ENCODE peak calls at places on chromosomes 11 and 22, in six cellular contexts. A is tibial artery, G is heart left ventricle, E is body of pancreas, O is neural progenitor cell, Z is upper lobe of right lung. H is an unnamed sample.

GRCh38 chr11:132983289-132983688 is 549.0 kb downstream of the OPCML start:
- DNase-seq in A (no peak), G (no peak), E (no peak), O (no peak), Z (no peak), H (no peak)

GRCh38 chr11:57785072-57785471 is 23.5 kb downstream of the CTNND1 start:
- DNase-seq in A (no peak), G (no peak), E (no peak), O (no peak), Z (no peak), H (no peak)

GRCh38 chr11:36374726-36375125 is 78.6 kb downstream of the PRR5L start:
- DNase-seq in A (no peak), G (no peak), E (no peak), O (peak; percentile 70), Z (no peak), H (no peak)

GRCh38 chr11:117839234-117839882 is 14.8 kb upstream of the FXYD2 start:
- DNase-seq in A (no peak), G (peak; percentile 4), E (no peak), O (no peak), Z (peak; percentile 39), H (no peak)

GRCh38 chr11:11016123-11016522 is 158.3 kb upstream of the ZBED5 start:
- DNase-seq in A (no peak), G (no peak), E (no peak), O (no peak), Z (no peak), H (no peak)

GRCh38 chr11:77879218-77879617 is 58.3 kb downstream of the AAMDC start:
- DNase-seq in A (no peak), G (peak; percentile 63), E (peak; percentile 38), O (no peak), Z (no peak), H (no peak)

GRCh38 chr22:50621948-50622722 is 5.8 kb downstream of the ARSA start:
- DNase-seq in A (no peak), G (no peak), E (peak; percentile 63), O (peak; percentile 63), Z (peak; percentile 62), H (no peak)

GRCh38 chr11:60059052-60059451 is 2.6 kb downstream of the MS4A3 start:
- DNase-seq in A (no peak), G (no peak), E (no peak), O (no peak), Z (no peak), H (no peak)

GRCh38 chr11:122167100-122167499 is 51.1 kb upstream of the BLID start:
- DNase-seq in A (no peak), G (no peak), E (no peak), O (no peak), Z (no peak), H (no peak)

GRCh38 chr11:108616549-108616948 is 23.0 kb upstream of the EXPH5 start:
- DNase-seq in A (no peak), G (no peak), E (no peak), O (no peak), Z (no peak), H (no peak)

GRCh38 chr11:122656073-122656630 is 630 bp downstream of the UBASH3B start:
- DNase-seq in A (peak; percentile 69), G (peak; percentile 49), E (peak; percentile 55), O (peak; percentile 82), Z (peak; percentile 82), H (no peak)

GRCh38 chr11:109972181-109972715 is 120.9 kb upstream of the ZC3H12C start:
- DNase-seq in A (no peak), G (no peak), E (no peak), O (no peak), Z (no peak), H (no peak)

GRCh38 chr11:77141475-77141874 is 13.4 kb downstream of the MYO7A start:
- DNase-seq in A (no peak), G (no peak), E (no peak), O (no peak), Z (no peak), H (no peak)

GRCh38 chr11:44301856-44302231 is 8.1 kb downstream of the ALX4 start:
- DNase-seq in A (no peak), G (no peak), E (no peak), O (no peak), Z (no peak), H (no peak)

GRCh38 chr11:46381836-46382643 is 571 bp downstream of the MDK start:
- DNase-seq in A (no peak), G (no peak), E (no peak), O (peak; percentile 62), Z (no peak), H (no peak)

GRCh38 chr11:126149759-126150236 is 61.7 kb downstream of the RPUSD4 start:
- DNase-seq in A (no peak), G (no peak), E (no peak), O (no peak), Z (no peak), H (no peak)

GRCh38 chr11:73493838-73494598 is 103.9 kb downstream of the FAM168A start:
- DNase-seq in A (no peak), G (peak; percentile 35), E (no peak), O (peak; percentile 72), Z (no peak), H (no peak)

GRCh38 chr11:62269654-62270278 is at the start of gene SCGB2A2:
- DNase-seq in A (no peak), G (no peak), E (peak; percentile 14), O (no peak), Z (no peak), H (no peak)

GRCh38 chr11:74010306-74010981 is 1.6 kb upstream of the UCP3 start:
- DNase-seq in A (no peak), G (no peak), E (no peak), O (no peak), Z (no peak), H (no peak)

GRCh38 chr11:109059402-109059801 is 362.6 kb upstream of the C11orf87 start:
- DNase-seq in A (no peak), G (no peak), E (no peak), O (no peak), Z (no peak), H (no peak)

GRCh38 chr22:44023404-44024287 is 456 bp upstream of the PARVB start:
- DNase-seq in A (peak; percentile 71), G (peak; percentile 75), E (peak; percentile 50), O (peak; percentile 73), Z (peak; percentile 77), H (no peak)

GRCh38 chr11:3942160-3942955 is 86.9 kb downstream of the STIM1 start:
- DNase-seq in A (no peak), G (no peak), E (no peak), O (no peak), Z (no peak), H (no peak)

GRCh38 chr11:113634940-113635575 is 71.0 kb downstream of the TMPRSS5 start:
- DNase-seq in A (no peak), G (no peak), E (no peak), O (no peak), Z (no peak), H (no peak)

GRCh38 chr11:86743223-86744118 is 56.9 kb upstream of the PRSS23 start:
- DNase-seq in A (peak; percentile 91), G (peak; percentile 68), E (peak; percentile 35), O (no peak), Z (no peak), H (peak; percentile 72)

GRCh38 chr22:35451602-35452001 is 51.7 kb downstream of the MCM5 start:
- DNase-seq in A (no peak), G (no peak), E (no peak), O (no peak), Z (no peak), H (no peak)

GRCh38 chr22:44325718-44326548 is 13.2 kb upstream of the SHISAL1 start:
- DNase-seq in A (no peak), G (no peak), E (no peak), O (peak; percentile 38), Z (no peak), H (no peak)

GRCh38 chr22:46464296-46464695 is 73.1 kb downstream of the CELSR1 start:
- DNase-seq in A (no peak), G (no peak), E (no peak), O (no peak), Z (no peak), H (no peak)

GRCh38 chr11:96326954-96327353 is 16.0 kb downstream of the MAML2 start:
- DNase-seq in A (no peak), G (no peak), E (no peak), O (no peak), Z (no peak), H (no peak)

GRCh38 chr11:86061483-86061882 is 7.4 kb downstream of the PICALM start:
- DNase-seq in A (no peak), G (no peak), E (no peak), O (no peak), Z (no peak), H (no peak)

GRCh38 chr11:119405986-119406385 is 17.0 kb downstream of the THY1 start:
- DNase-seq in A (no peak), G (no peak), E (no peak), O (no peak), Z (no peak), H (no peak)

GRCh38 chr22:19128946-19129727 is 2.0 kb upstream of the TSSK2 start:
- DNase-seq in A (no peak), G (no peak), E (no peak), O (no peak), Z (no peak), H (no peak)
- H3K36me3 ChIP-seq in A (peaks cover 11% of the 10 kb centered on the region), G (peaks cover 22% of the 10 kb centered on the region), E (no peaks in the 10 kb centered on the region), O (no peaks in the 10 kb centered on the region), Z (peaks cover 17% of the 10 kb centered on the region), H (peaks cover 12% of the 10 kb centered on the region)

DNA sequence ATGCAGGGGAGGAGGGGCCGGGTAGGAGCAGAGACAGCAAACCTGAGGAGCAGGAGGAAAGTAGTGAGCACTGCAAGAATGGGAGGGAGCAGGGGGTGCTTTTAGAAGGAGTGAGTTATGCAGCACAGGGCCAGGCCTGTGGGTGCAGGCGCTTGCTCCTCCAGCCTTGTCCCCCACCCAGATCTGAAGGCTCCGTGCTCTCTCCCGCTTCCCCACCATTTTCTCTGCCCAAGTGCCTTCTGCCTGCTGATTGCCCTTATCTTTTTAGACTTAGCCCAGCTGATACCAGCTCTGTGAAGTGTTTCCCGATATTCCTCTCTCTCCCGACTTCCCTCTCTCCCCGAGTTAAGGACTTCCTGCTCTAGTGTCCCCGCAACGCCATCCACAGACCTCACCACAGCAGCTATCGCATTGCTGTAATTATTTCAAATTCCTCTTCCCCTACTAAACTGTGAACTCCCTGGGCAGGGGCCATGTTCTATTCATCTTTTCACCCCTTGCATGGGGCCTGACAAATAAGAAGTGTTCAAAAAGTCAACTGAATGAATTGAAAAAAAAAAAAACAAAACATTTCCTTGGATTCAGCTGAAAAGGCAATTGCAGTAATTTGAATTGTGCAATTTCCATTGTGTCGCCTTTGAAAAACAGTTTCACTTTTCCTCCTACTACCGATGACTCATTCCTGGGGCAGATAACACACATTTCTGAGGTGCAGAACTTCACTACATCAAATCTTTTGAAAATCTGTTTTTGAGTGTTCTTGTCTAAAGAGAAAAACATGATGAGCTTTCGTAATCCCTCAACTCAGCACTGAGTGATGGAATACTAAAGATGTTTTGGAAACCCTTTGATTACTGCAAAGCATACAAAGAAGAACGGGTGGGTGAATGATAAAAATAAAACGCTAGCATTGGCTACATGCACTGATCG is 69.7 kb upstream of the BMAL1 start:
- DNase-seq in A (no peak), G (peak; percentile 41), E (peak; percentile 28), O (no peak), Z (peak; percentile 70), H (no peak)
- H3K4me3 ChIP-seq in A (peak overlapping the region; percentile 33), G (no peak overlapping the region), E (no peak overlapping the region), O (no peak overlapping the region), Z (peak overlapping the region; percentile 44), H (peak overlapping the region; percentile 74)

GRCh38 chr22:28925916-28926315 is 42.5 kb downstream of the ZNRF3 start:
- DNase-seq in A (no peak), G (no peak), E (no peak), O (no peak), Z (no peak), H (no peak)
- TF ChIP-seq CTCF in A (no peak), G (no peak), E (no peak), O (no peak), Z (no peak), H (no peak)

GRCh38 chr11:8100605-8101004 is 19.6 kb downstream of the TUB start:
- DNase-seq in A (no peak), G (no peak), E (no peak), O (no peak), Z (no peak), H (no peak)
- H3K36me3 ChIP-seq in A (no peaks in the 10 kb centered on the region), G (peaks cover 81% of the 10 kb centered on the region), E (no peaks in the 10 kb centered on the region), O (no peaks in the 10 kb centered on the region), Z (no peaks in the 10 kb centered on the region), H (peaks cover 22% of the 10 kb centered on the region)

H was measured in thoracic aorta.